ENCODE peak calls at places on chromosomes 3 and 15, in four cellular contexts. R is GDM1; G is EH; U is activated naive CD4-positive, alpha-beta T cell treated with anti-CD3 and anti-CD28 coated beads, Interleukin-2, amount 50 U/mL, for 72 hours. W is an unnamed sample.

GRCh38 chr3:108322352-108322751 is 26.0 kb downstream of the HHLA2 start:
- DNase-seq in G (no peak), U (no peak), R (no peak), W (no peak)

GRCh38 chr3:4394567-4394966 is 72.5 kb downstream of the SUMF1 start:
- DNase-seq in G (no peak), U (no peak), R (no peak), W (no peak)

GRCh38 chr3:103002447-103002846 is 567.6 kb downstream of the ZPLD1 start:
- DNase-seq in R (no peak), U (no peak), G (no peak), W (no peak)

GRCh38 chr3:52402101-52402521 is 42.8 kb downstream of the SEMA3G start:
- DNase-seq in R (no peak), U (no peak), G (peak; percentile 16), W (no peak)

GRCh38 chr3:163218336-163218735 is 1721.7 kb downstream of the OTOL1 start:
- DNase-seq in U (no peak), G (no peak), R (no peak), W (no peak)

GRCh38 chr15:74978503-74978902 is 16.9 kb upstream of the SCAMP5 start:
- DNase-seq in G (peak; percentile 31), R (no peak), U (peak; percentile 54), W (no peak)

GRCh38 chr3:170725285-170725731 is 139.4 kb upstream of the SLC7A14 start:
- DNase-seq in U (no peak), R (no peak), G (no peak), W (no peak)

GRCh38 chr3:171058058-171058457 is 31.5 kb upstream of the SLC2A2 start:
- DNase-seq in G (peak; percentile 57), R (no peak), U (no peak), W (no peak)

GRCh38 chr15:75063338-75063737 is 39.9 kb downstream of the PPCDC start:
- DNase-seq in R (no peak), U (no peak), G (peak; percentile 82), W (no peak)

GRCh38 chr15:83210619-83211018 is 3.0 kb upstream of the HDGFL3 start:
- DNase-seq in G (peak; percentile 10), U (no peak), R (no peak), W (no peak)

GRCh38 chr15:34366271-34367043 is 539 bp downstream of the LPCAT4 start:
- DNase-seq in R (peak; percentile 45), G (peak; percentile 67), U (peak; percentile 50), W (peak; percentile 19)

GRCh38 chr3:159631226-159631625 is 357.4 kb upstream of the IL12A start:
- DNase-seq in R (no peak), U (no peak), G (no peak), W (no peak)

GRCh38 chr3:123444023-123444422 is 4.9 kb downstream of the ADCY5 start:
- DNase-seq in U (no peak), G (peak; percentile 24), R (no peak), W (no peak)

GRCh38 chr3:16370872-16371740 is 106.1 kb downstream of the OXNAD1 start:
- DNase-seq in U (no peak), G (no peak), R (no peak), W (no peak)

GRCh38 chr15:76075060-76075459 is 15.3 kb downstream of the TMEM266 start:
- DNase-seq in R (no peak), G (no peak), U (no peak), W (no peak)

GRCh38 chr15:50773389-50773788 is 7.9 kb upstream of the SPPL2A start:
- DNase-seq in G (peak; percentile 22), U (no peak), R (no peak), W (no peak)